ENCODE peak calls at places on chromosome 7, in eight cellular contexts. One of them, this sample, is unnamed.

GRCh38 chr7:95251966-95252365 is 72.4 kb downstream of the PON1 start:
- DNase-seq in H1: no peak
- DNase-seq in HCT116: no peak
- DNase-seq in SK-N-SH: no peak
- DNase-seq in WTC11: no peak
- DNase-seq in A549: no peak
- DNase-seq in K562: no peak
- DNase-seq in HepG2: no peak
- DNase-seq in this sample: no peak

GRCh38 chr7:63900394-63901203 is 98.0 kb upstream of the ZNF722 start:
- DNase-seq in HepG2: no peak
- DNase-seq in HCT116: no peak
- DNase-seq in H1: no peak
- DNase-seq in SK-N-SH: peak; percentile 95
- DNase-seq in K562: peak; percentile 41
- DNase-seq in A549: no peak
- DNase-seq in WTC11: no peak
- DNase-seq in this sample: peak; percentile 97

GRCh38 chr7:65448824-65449504 is 75.3 kb downstream of the ZNF92 start:
- DNase-seq in WTC11: no peak
- DNase-seq in H1: no peak
- DNase-seq in SK-N-SH: no peak
- DNase-seq in HepG2: no peak
- DNase-seq in K562: no peak
- DNase-seq in HCT116: no peak
- DNase-seq in A549: no peak
- DNase-seq in this sample: no peak

GRCh38 chr7:91551377-91552175 is 287.3 kb downstream of the FZD1 start:
- DNase-seq in K562: no peak
- DNase-seq in A549: no peak
- DNase-seq in HCT116: no peak
- DNase-seq in H1: no peak
- DNase-seq in HepG2: no peak
- DNase-seq in SK-N-SH: no peak
- DNase-seq in WTC11: no peak
- DNase-seq in this sample: no peak

GRCh38 chr7:55192718-55193117 is 172.4 kb upstream of the LANCL2 start:
- DNase-seq in HepG2: no peak
- DNase-seq in SK-N-SH: peak; percentile 74
- DNase-seq in K562: no peak
- DNase-seq in A549: no peak
- DNase-seq in WTC11: no peak
- DNase-seq in HCT116: no peak
- DNase-seq in H1: peak; percentile 30
- DNase-seq in this sample: no peak

GRCh38 chr7:120709931-120710330 is 148.0 kb downstream of the TSPAN12 start:
- DNase-seq in K562: no peak
- DNase-seq in WTC11: no peak
- DNase-seq in HepG2: no peak
- DNase-seq in H1: no peak
- DNase-seq in HCT116: no peak
- DNase-seq in A549: no peak
- DNase-seq in SK-N-SH: no peak
- DNase-seq in this sample: no peak

GRCh38 chr7:142697270-142697669 is 52.0 kb upstream of the PRSS1 start:
- DNase-seq in HCT116: no peak
- DNase-seq in A549: no peak
- DNase-seq in H1: no peak
- DNase-seq in K562: no peak
- DNase-seq in HepG2: no peak
- DNase-seq in WTC11: no peak
- DNase-seq in SK-N-SH: no peak
- DNase-seq in this sample: no peak

GRCh38 chr7:138527746-138528223 is 67.7 kb downstream of the TRIM24 start:
- DNase-seq in SK-N-SH: no peak
- DNase-seq in H1: no peak
- DNase-seq in HepG2: peak; percentile 25
- DNase-seq in K562: peak; percentile 55
- DNase-seq in HCT116: peak; percentile 31
- DNase-seq in WTC11: no peak
- DNase-seq in A549: no peak
- DNase-seq in this sample: peak; percentile 51

GRCh38 chr7:20441886-20442505 is 111.3 kb downstream of the ITGB8 start:
- DNase-seq in A549: no peak
- DNase-seq in HepG2: no peak
- DNase-seq in HCT116: no peak
- DNase-seq in K562: no peak
- DNase-seq in SK-N-SH: no peak
- DNase-seq in WTC11: no peak
- DNase-seq in H1: no peak
- DNase-seq in this sample: no peak

GRCh38 chr7:112341464-112341863 is 108.8 kb upstream of the IFRD1 start:
- DNase-seq in A549: no peak
- DNase-seq in WTC11: no peak
- DNase-seq in SK-N-SH: no peak
- DNase-seq in K562: no peak
- DNase-seq in HepG2: no peak
- DNase-seq in HCT116: no peak
- DNase-seq in H1: no peak
- DNase-seq in this sample: no peak

GRCh38 chr7:19617921-19618320 is 90.9 kb downstream of the POLR1F start:
- DNase-seq in K562: no peak
- DNase-seq in A549: no peak
- DNase-seq in H1: no peak
- DNase-seq in SK-N-SH: no peak
- DNase-seq in HepG2: no peak
- DNase-seq in WTC11: no peak
- DNase-seq in HCT116: no peak
- DNase-seq in this sample: no peak

GRCh38 chr7:29564455-29565185 is 985 bp downstream of the PRR15 start:
- DNase-seq in A549: peak; percentile 68
- DNase-seq in HCT116: no peak
- DNase-seq in SK-N-SH: peak; percentile 79
- DNase-seq in K562: no peak
- DNase-seq in HepG2: peak; percentile 50
- DNase-seq in H1: peak; percentile 70
- DNase-seq in WTC11: peak; percentile 53
- DNase-seq in this sample: peak; percentile 93

GRCh38 chr7:100396421-100396982 is 23.2 kb downstream of the PILRA start:
- DNase-seq in H1: no peak
- DNase-seq in SK-N-SH: no peak
- DNase-seq in K562: no peak
- DNase-seq in HepG2: no peak
- DNase-seq in WTC11: no peak
- DNase-seq in A549: no peak
- DNase-seq in HCT116: no peak
- DNase-seq in this sample: peak; percentile 93

GRCh38 chr7:117110480-117111315 is 157.4 kb downstream of the ST7 start:
- DNase-seq in H1: no peak
- DNase-seq in HCT116: no peak
- DNase-seq in K562: no peak
- DNase-seq in WTC11: no peak
- DNase-seq in A549: no peak
- DNase-seq in SK-N-SH: peak; percentile 80
- DNase-seq in HepG2: no peak
- DNase-seq in this sample: peak; percentile 22

GRCh38 chr7:58316-58715 is 134.1 kb upstream of the FAM20C start:
- DNase-seq in SK-N-SH: no peak
- DNase-seq in A549: no peak
- DNase-seq in H1: no peak
- DNase-seq in HCT116: no peak
- DNase-seq in HepG2: no peak
- DNase-seq in WTC11: no peak
- DNase-seq in K562: no peak
- DNase-seq in this sample: no peak

GRCh38 chr7:78172138-78172887 is 373.7 kb downstream of the PHTF2 start:
- DNase-seq in H1: no peak
- DNase-seq in SK-N-SH: no peak
- DNase-seq in WTC11: no peak
- DNase-seq in A549: no peak
- DNase-seq in HCT116: no peak
- DNase-seq in K562: no peak
- DNase-seq in HepG2: no peak
- DNase-seq in this sample: no peak

GRCh38 chr7:106056513-106057203 is 55.5 kb downstream of the SYPL1 start:
- DNase-seq in H1: peak; percentile 71
- DNase-seq in K562: peak; percentile 82
- DNase-seq in HCT116: peak; percentile 57
- DNase-seq in HepG2: peak; percentile 62
- DNase-seq in SK-N-SH: peak; percentile 88
- DNase-seq in WTC11: peak; percentile 70
- DNase-seq in A549: peak; percentile 81
- DNase-seq in this sample: peak; percentile 82

GRCh38 chr7:26078437-26079362 is 73.3 kb upstream of the NFE2L3 start:
- DNase-seq in SK-N-SH: peak; percentile 90
- DNase-seq in K562: peak; percentile 23
- DNase-seq in A549: peak; percentile 78
- DNase-seq in H1: peak; percentile 87
- DNase-seq in HCT116: peak; percentile 41
- DNase-seq in WTC11: peak; percentile 85
- DNase-seq in HepG2: peak; percentile 57
- DNase-seq in this sample: peak; percentile 96

GRCh38 chr7:101185258-101185839 is 5.3 kb upstream of the NAT16 start:
- DNase-seq in SK-N-SH: no peak
- DNase-seq in HepG2: peak; percentile 57
- DNase-seq in A549: no peak
- DNase-seq in K562: peak; percentile 27
- DNase-seq in H1: no peak
- DNase-seq in HCT116: no peak
- DNase-seq in WTC11: no peak
- DNase-seq in this sample: no peak

GRCh38 chr7:80876894-80877414 is 41.9 kb downstream of the SEMA3C start:
- DNase-seq in H1: no peak
- DNase-seq in WTC11: no peak
- DNase-seq in A549: no peak
- DNase-seq in K562: no peak
- DNase-seq in HCT116: peak; percentile 36
- DNase-seq in SK-N-SH: peak; percentile 34
- DNase-seq in HepG2: no peak
- DNase-seq in this sample: no peak

GRCh38 chr7:1925349-1925748 is 255.3 kb downstream of the ELFN1 start:
- DNase-seq in A549: no peak
- DNase-seq in HCT116: no peak
- DNase-seq in K562: peak; percentile 33
- DNase-seq in WTC11: peak; percentile 36
- DNase-seq in SK-N-SH: no peak
- DNase-seq in H1: no peak
- DNase-seq in HepG2: peak; percentile 9
- DNase-seq in this sample: peak; percentile 75

GRCh38 chr7:44698046-44698580 is 50.5 kb upstream of the ZMIZ2 start:
- DNase-seq in WTC11: no peak
- DNase-seq in HepG2: no peak
- DNase-seq in K562: no peak
- DNase-seq in A549: no peak
- DNase-seq in HCT116: no peak
- DNase-seq in SK-N-SH: no peak
- DNase-seq in H1: no peak
- DNase-seq in this sample: no peak

GRCh38 chr7:81684513-81685262 is 85.2 kb downstream of the HGF start:
- DNase-seq in K562: no peak
- DNase-seq in H1: no peak
- DNase-seq in HepG2: peak; percentile 53
- DNase-seq in WTC11: no peak
- DNase-seq in A549: peak; percentile 71
- DNase-seq in HCT116: peak; percentile 95
- DNase-seq in SK-N-SH: peak; percentile 63
- DNase-seq in this sample: peak; percentile 95

GRCh38 chr7:145986248-145986874 is 130.2 kb upstream of the CNTNAP2 start:
- DNase-seq in HepG2: no peak
- DNase-seq in HCT116: no peak
- DNase-seq in H1: no peak
- DNase-seq in SK-N-SH: no peak
- DNase-seq in A549: no peak
- DNase-seq in K562: no peak
- DNase-seq in WTC11: no peak
- DNase-seq in this sample: no peak

GRCh38 chr7:93202594-93203273 is 23.5 kb downstream of the HEPACAM2 start:
- DNase-seq in SK-N-SH: no peak
- DNase-seq in H1: no peak
- DNase-seq in HCT116: no peak
- DNase-seq in A549: no peak
- DNase-seq in HepG2: no peak
- DNase-seq in WTC11: no peak
- DNase-seq in K562: no peak
- DNase-seq in this sample: no peak

DNA sequence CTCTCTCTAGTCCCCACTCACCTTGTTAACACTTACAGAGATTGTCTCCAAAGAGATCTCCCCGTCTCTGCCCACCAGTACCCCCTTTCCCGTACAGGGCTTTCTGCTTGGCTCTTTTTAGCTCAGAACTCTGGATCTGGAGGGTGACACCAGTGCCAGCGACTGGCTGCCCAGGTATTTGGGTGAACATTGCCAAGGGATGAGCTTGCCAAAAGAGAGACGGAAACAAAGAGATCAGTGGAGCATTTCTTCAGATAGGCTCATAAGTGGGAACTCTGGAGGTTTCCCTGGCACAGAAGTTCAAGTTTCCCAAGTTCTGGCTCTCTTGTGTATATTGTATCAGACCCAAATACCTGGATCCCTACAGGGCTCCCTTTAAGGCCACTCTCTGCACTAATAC is 30.0 kb downstream of the STRIP2 start:
- DNase-seq in H1: no peak
- DNase-seq in SK-N-SH: no peak
- DNase-seq in HepG2: no peak
- DNase-seq in HCT116: no peak
- DNase-seq in K562: no peak
- DNase-seq in A549: no peak
- DNase-seq in WTC11: no peak
- DNase-seq in this sample: no peak
- TF ChIP-seq MAX in H1: no peak
- TF ChIP-seq MAX in SK-N-SH: no peak
- TF ChIP-seq MAX in HepG2: no peak
- TF ChIP-seq MAX in HCT116: no peak
- TF ChIP-seq MAX in K562: no peak
- TF ChIP-seq MAX in A549: no peak
- TF ChIP-seq MAX in WTC11: no peak
- TF ChIP-seq MAX in this sample: no peak

GRCh38 chr7:18607025-18607424 is 111.5 kb downstream of the HDAC9 start:
- DNase-seq in WTC11: no peak
- DNase-seq in H1: no peak
- DNase-seq in HCT116: no peak
- DNase-seq in A549: no peak
- DNase-seq in SK-N-SH: no peak
- DNase-seq in HepG2: no peak
- DNase-seq in K562: no peak
- DNase-seq in this sample: no peak
- TF ChIP-seq MAX in WTC11: no peak
- TF ChIP-seq MAX in H1: no peak
- TF ChIP-seq MAX in HCT116: no peak
- TF ChIP-seq MAX in A549: no peak
- TF ChIP-seq MAX in SK-N-SH: no peak
- TF ChIP-seq MAX in HepG2: no peak
- TF ChIP-seq MAX in K562: no peak
- TF ChIP-seq MAX in this sample: no peak

GRCh38 chr7:31811650-31812461 is 124.8 kb downstream of the PPP1R17 start:
- DNase-seq in WTC11: no peak
- DNase-seq in H1: no peak
- DNase-seq in A549: no peak
- DNase-seq in HCT116: no peak
- DNase-seq in SK-N-SH: no peak
- DNase-seq in HepG2: no peak
- DNase-seq in K562: no peak
- DNase-seq in this sample: peak; percentile 91
- TF ChIP-seq MAX in WTC11: no peak
- TF ChIP-seq MAX in H1: no peak
- TF ChIP-seq MAX in A549: no peak
- TF ChIP-seq MAX in HCT116: no peak
- TF ChIP-seq MAX in SK-N-SH: no peak
- TF ChIP-seq MAX in HepG2: no peak
- TF ChIP-seq MAX in K562: no peak
- TF ChIP-seq MAX in this sample: peak; percentile 26

GRCh38 chr7:71132521-71133231 is 732 bp downstream of the GALNT17 start:
- DNase-seq in A549: no peak
- DNase-seq in K562: no peak
- DNase-seq in SK-N-SH: peak; percentile 35
- DNase-seq in H1: peak; percentile 65
- DNase-seq in WTC11: peak; percentile 62
- DNase-seq in HCT116: no peak
- DNase-seq in HepG2: no peak
- DNase-seq in this sample: no peak
- TF ChIP-seq MAX in A549: no peak
- TF ChIP-seq MAX in K562: no peak
- TF ChIP-seq MAX in SK-N-SH: no peak
- TF ChIP-seq MAX in H1: peak; percentile 27
- TF ChIP-seq MAX in WTC11: peak; percentile 72
- TF ChIP-seq MAX in HCT116: no peak
- TF ChIP-seq MAX in HepG2: no peak
- TF ChIP-seq MAX in this sample: no peak